ENCODE peak calls at places on chromosomes 6 and 20, in four cellular contexts. K is bronchial epithelial cell, C is cardiac fibroblast, I is lung. N is an unnamed sample.

GRCh38 chr6:106287215-106287614 is 38.3 kb downstream of the ATG5 start:
- DNase-seq in I (no peak), C (no peak), K (peak; percentile 56), N (peak; percentile 72)

GRCh38 chr6:2688416-2689064 is 62.2 kb downstream of the MYLK4 start:
- DNase-seq in C (peak; percentile 96), I (no peak), K (peak; percentile 84), N (peak; percentile 81)

GRCh38 chr6:122645256-122645655 is 35.1 kb downstream of the PKIB start:
- DNase-seq in K (no peak), I (no peak), C (no peak), N (no peak)

GRCh38 chr20:51379601-51380341 is 162.7 kb downstream of the NFATC2 start:
- DNase-seq in K (no peak), C (no peak), I (no peak), N (no peak)

GRCh38 chr20:1472556-1473243 is 6.1 kb upstream of the NSFL1C start:
- DNase-seq in C (no peak), K (no peak), I (peak; percentile 28), N (peak; percentile 19)

GRCh38 chr6:107704377-107705013 is 119.6 kb downstream of the SCML4 start:
- DNase-seq in K (peak; percentile 46), C (peak; percentile 79), I (no peak), N (peak; percentile 30)

GRCh38 chr6:26317503-26317902 is 47.5 kb upstream of the BTN3A2 start:
- DNase-seq in K (no peak), C (no peak), I (no peak), N (no peak)

GRCh38 chr20:24773168-24773567 is 175.9 kb upstream of the CST7 start:
- DNase-seq in C (no peak), I (no peak), K (no peak), N (no peak)

GRCh38 chr6:154247119-154247814 is 109.3 kb downstream of the IPCEF1 start:
- DNase-seq in I (no peak), C (no peak), K (peak; percentile 26), N (no peak)

GRCh38 chr6:169766232-169766631 is 14.8 kb downstream of the ERMARD start:
- DNase-seq in C (no peak), K (no peak), I (no peak), N (no peak)

GRCh38 chr20:13800728-13801134 is 15.9 kb downstream of the NDUFAF5 start:
- DNase-seq in C (peak; percentile 86), K (peak; percentile 95), I (peak; percentile 83), N (peak; percentile 97)

GRCh38 chr20:43949741-43950618 is 35.3 kb downstream of the TOX2 start:
- DNase-seq in C (no peak), I (peak; percentile 42), K (no peak), N (no peak)

GRCh38 chr6:43143235-43144124 is 27.6 kb upstream of the SRF start:
- DNase-seq in I (peak; percentile 82), C (peak; percentile 85), K (peak; percentile 70), N (peak; percentile 87)

GRCh38 chr6:157985378-157986155 is 3.9 kb downstream of the SYNJ2 start:
- DNase-seq in I (no peak), C (no peak), K (no peak), N (peak; percentile 38)

DNA sequence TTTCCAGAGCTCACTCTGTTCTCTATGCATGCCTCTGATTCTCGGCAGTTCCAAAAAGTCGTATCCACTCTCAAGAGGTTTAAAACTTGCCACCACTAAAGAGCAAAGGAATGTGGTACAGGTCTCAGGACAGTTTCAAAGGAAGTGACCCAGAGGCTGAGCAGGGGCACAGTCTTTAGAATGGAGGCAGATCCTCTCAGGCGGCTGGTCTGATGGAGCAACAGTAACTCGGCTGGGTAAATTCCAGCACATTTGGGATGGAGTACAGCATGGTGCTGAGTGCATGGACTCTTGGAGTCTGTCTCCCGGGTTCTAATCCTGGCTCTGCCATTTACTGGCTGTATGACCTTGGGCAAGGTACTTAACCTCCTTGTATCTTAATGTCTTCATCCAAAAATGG is 88.1 kb upstream of the BACH2 start:
- DNase-seq in C (no peak), K (no peak), I (no peak), N (no peak)
- H3K4me3 ChIP-seq in C (no peak overlapping the region), K (no peak overlapping the region), I (no peak overlapping the region), N (no peak overlapping the region)

GRCh38 chr6:162123797-162124196 is 603.8 kb downstream of the PRKN start:
- DNase-seq in K (no peak), C (no peak), I (no peak), N (no peak)
- TF ChIP-seq CTCF in K (no peak), C (no peak), I (no peak), N (no peak)

GRCh38 chr6:166927240-166927941 is 29.0 kb downstream of the RNASET2 start:
- DNase-seq in C (no peak), K (no peak), I (no peak), N (no peak)
- H3K4me3 ChIP-seq in C (no peak overlapping the region), K (no peak overlapping the region), I (no peak overlapping the region), N (no peak overlapping the region)

GRCh38 chr6:71421611-71422010 is 133.0 kb downstream of the OGFRL1 start:
- DNase-seq in K (no peak), I (no peak), C (no peak), N (no peak)

GRCh38 chr6:71419217-71419953 is 130.8 kb downstream of the OGFRL1 start:
- DNase-seq in I (no peak), K (no peak), C (no peak), N (peak; percentile 27)

GRCh38 chr6:71414486-71414885 is 125.9 kb downstream of the OGFRL1 start:
- DNase-seq in I (no peak), K (no peak), C (no peak), N (no peak)

GRCh38 chr6:71420693-71421328 is 132.2 kb downstream of the OGFRL1 start:
- DNase-seq in C (peak; percentile 96), K (peak; percentile 89), I (peak; percentile 96), N (peak; percentile 97)

GRCh38 chr6:71419954-71420692 is 131.5 kb downstream of the OGFRL1 start:
- DNase-seq in C (peak; percentile 41), K (no peak), I (peak; percentile 41), N (peak; percentile 48)
- TF ChIP-seq CTCF in C (no peak), K (peak; percentile 41), I (no peak), N (no peak)